ENCODE peak calls at places on chromosome 1, in four cellular contexts. U, D, R and I are unnamed samples.

GRCh38 chr1:221695346-221695745 is 46.5 kb downstream of the DUSP10 start:
- DNase-seq in U (no peak), D (no peak), R (no peak), I (no peak)

GRCh38 chr1:39896909-39897685 is 4.6 kb downstream of the MYCL start:
- DNase-seq in U (no peak), D (peak), R (no peak), I (no peak)

GRCh38 chr1:198701250-198701649 is 62.4 kb downstream of the PTPRC start:
- DNase-seq in U (no peak), D (no peak), R (no peak), I (no peak)

GRCh38 chr1:39116868-39117728 is 87.4 kb upstream of the MACF1 start:
- DNase-seq in U (peak), D (peak), R (no peak), I (no peak)

GRCh38 chr1:237877628-237878027 is 13.1 kb downstream of the ZP4 start:
- DNase-seq in U (no peak), D (no peak), R (no peak), I (no peak)

GRCh38 chr1:169795687-169796086 is 980 bp upstream of the METTL18 start:
- DNase-seq in U (no peak), D (no peak), R (no peak), I (no peak)

GRCh38 chr1:110076789-110077500 is 6.5 kb upstream of the ALX3 start:
- DNase-seq in U (no peak), D (no peak), R (no peak), I (no peak)

GRCh38 chr1:219472596-219472995 is 140.3 kb downstream of the ZC3H11B start:
- DNase-seq in U (no peak), D (no peak), R (no peak), I (no peak)

GRCh38 chr1:46535063-46535462 is 16.4 kb downstream of the KNCN start:
- DNase-seq in U (peak), D (peak), R (no peak), I (no peak)

GRCh38 chr1:24007079-24007478 is 27.0 kb upstream of the SRSF10 start:
- DNase-seq in U (no peak), D (no peak), R (no peak), I (no peak)

GRCh38 chr1:100354971-100355394 is 2.7 kb downstream of the CDC14A start:
- DNase-seq in U (no peak), D (peak), R (no peak), I (no peak)

GRCh38 chr1:68828013-68828412 is 331.1 kb upstream of the DEPDC1 start:
- DNase-seq in U (no peak), D (no peak), R (no peak), I (no peak)

GRCh38 chr1:3668585-3669300 is 16.4 kb downstream of the TP73 start:
- DNase-seq in U (peak), D (peak), R (peak), I (peak)

GRCh38 chr1:5814046-5814619 is 178.1 kb downstream of the NPHP4 start:
- DNase-seq in U (no peak), D (no peak), R (no peak), I (no peak)

GRCh38 chr1:63833346-63834065 is 59.7 kb downstream of the ROR1 start:
- DNase-seq in U (no peak), D (no peak), R (no peak), I (no peak)

GRCh38 chr1:243391355-243391754 is 135.5 kb downstream of the SDCCAG8 start:
- DNase-seq in U (no peak), D (no peak), R (no peak), I (no peak)